ENCODE peak calls at places on chromosomes 13 and 19, in ten cellular contexts. S, B, M, C, K, L, P, N, H and G are unnamed samples.

GRCh38 chr13:43357435-43358065 is 334.2 kb downstream of the DNAJC15 start:
- DNase-seq in L (peak), C (no peak), H (no peak), B (no peak), N (no peak), M (no peak), P (no peak), K (no peak), S (no peak), G (no peak)

GRCh38 chr13:30164141-30164540 is 143.2 kb downstream of the KATNAL1 start:
- DNase-seq in M (no peak), P (no peak), C (no peak), K (no peak), L (no peak), S (no peak), B (no peak), H (no peak), N (no peak), G (no peak)

GRCh38 chr13:84686973-84687372 is 804.7 kb upstream of the SLITRK1 start:
- DNase-seq in B (no peak), S (no peak), M (no peak), L (no peak), C (no peak), H (no peak), P (no peak), N (no peak), K (no peak), G (no peak)

GRCh38 chr19:11201791-11202190 is 4.4 kb upstream of the KANK2 start:
- DNase-seq in B (no peak), S (no peak), C (no peak), K (no peak), P (no peak), N (no peak), H (no peak), M (no peak), L (no peak), G (no peak)

GRCh38 chr19:35776102-35776788 is 881 bp downstream of the ARHGAP33 start:
- DNase-seq in K (no peak), S (no peak), B (no peak), L (no peak), N (no peak), C (no peak), P (no peak), H (peak), M (no peak), G (no peak)

GRCh38 chr13:27171830-27172494 is 351 bp upstream of the USP12 start:
- DNase-seq in C (peak), P (peak), S (peak), N (peak), K (peak), H (peak), L (peak), M (peak), B (peak), G (peak)

GRCh38 chr13:107680115-107680514 is 535.2 kb downstream of the LIG4 start:
- DNase-seq in H (no peak), B (no peak), L (no peak), M (peak), K (peak), P (no peak), N (no peak), S (no peak), C (no peak), G (no peak)

GRCh38 chr19:16588089-16588823 is 16.0 kb upstream of the SLC35E1 start:
- DNase-seq in S (no peak), B (peak), L (peak), K (peak), C (no peak), H (peak), P (no peak), M (peak), N (peak), G (peak)

GRCh38 chr13:41915096-41915495 is 45.8 kb downstream of the VWA8 start:
- DNase-seq in M (no peak), K (peak), N (no peak), P (no peak), C (peak), B (no peak), H (no peak), S (no peak), L (no peak), G (no peak)

GRCh38 chr19:8090932-8091331 is 38.4 kb downstream of the CCL25 start:
- DNase-seq in K (no peak), M (no peak), C (no peak), L (no peak), B (no peak), H (no peak), S (no peak), N (no peak), P (no peak), G (no peak)